ENCODE peak calls at places on chromosomes 4 and X, in eight cellular contexts. One of them, this sample, is unnamed.

GRCh38 chr4:151324449-151325319 is 721 bp downstream of the SH3D19 start:
- DNase-seq in ovary: peak; percentile 53
- DNase-seq in hepatocyte: peak; percentile 89
- DNase-seq in mammary epithelial cell: peak; percentile 60
- DNase-seq in suprapubic skin: peak; percentile 71
- DNase-seq in fibroblast of lung: peak; percentile 75
- DNase-seq in endodermal cell: peak; percentile 90
- DNase-seq in cardiac muscle cell: peak; percentile 68
- DNase-seq in this sample: peak; percentile 65

GRCh38 chr4:104983615-104984179 is 163.0 kb upstream of the TET2 start:
- DNase-seq in endodermal cell: no peak
- DNase-seq in fibroblast of lung: no peak
- DNase-seq in ovary: no peak
- DNase-seq in mammary epithelial cell: peak; percentile 80
- DNase-seq in suprapubic skin: no peak
- DNase-seq in cardiac muscle cell: no peak
- DNase-seq in hepatocyte: no peak
- DNase-seq in this sample: no peak

GRCh38 chr4:169164669-169165415 is 105.9 kb downstream of the SH3RF1 start:
- DNase-seq in suprapubic skin: no peak
- DNase-seq in ovary: no peak
- DNase-seq in hepatocyte: no peak
- DNase-seq in mammary epithelial cell: no peak
- DNase-seq in fibroblast of lung: peak; percentile 72
- DNase-seq in endodermal cell: no peak
- DNase-seq in cardiac muscle cell: no peak
- DNase-seq in this sample: no peak

GRCh38 chr4:181525641-181526040 is 717.6 kb upstream of the TENM3 start:
- DNase-seq in mammary epithelial cell: no peak
- DNase-seq in fibroblast of lung: no peak
- DNase-seq in suprapubic skin: no peak
- DNase-seq in cardiac muscle cell: peak; percentile 7
- DNase-seq in endodermal cell: no peak
- DNase-seq in hepatocyte: no peak
- DNase-seq in ovary: no peak
- DNase-seq in this sample: no peak

GRCh38 chr4:151785484-151786157 is 24.8 kb upstream of the GATB start:
- DNase-seq in ovary: no peak
- DNase-seq in hepatocyte: no peak
- DNase-seq in suprapubic skin: no peak
- DNase-seq in fibroblast of lung: no peak
- DNase-seq in endodermal cell: no peak
- DNase-seq in cardiac muscle cell: no peak
- DNase-seq in mammary epithelial cell: no peak
- DNase-seq in this sample: no peak

GRCh38 chrX:25015486-25016360 is at the start of gene ARX:
- DNase-seq in fibroblast of lung: peak; percentile 53
- DNase-seq in suprapubic skin: no peak
- DNase-seq in endodermal cell: peak; percentile 96
- DNase-seq in mammary epithelial cell: peak; percentile 68
- DNase-seq in hepatocyte: peak; percentile 86
- DNase-seq in cardiac muscle cell: peak; percentile 96
- DNase-seq in ovary: peak; percentile 88
- DNase-seq in this sample: peak; percentile 69

GRCh38 chr4:120733968-120734367 is 188.6 kb downstream of the PRDM5 start:
- DNase-seq in ovary: no peak
- DNase-seq in hepatocyte: no peak
- DNase-seq in cardiac muscle cell: no peak
- DNase-seq in fibroblast of lung: no peak
- DNase-seq in suprapubic skin: no peak
- DNase-seq in endodermal cell: no peak
- DNase-seq in mammary epithelial cell: no peak
- DNase-seq in this sample: no peak

GRCh38 chr4:42588909-42589308 is 68.0 kb downstream of the ATP8A1 start:
- DNase-seq in suprapubic skin: no peak
- DNase-seq in endodermal cell: no peak
- DNase-seq in fibroblast of lung: no peak
- DNase-seq in hepatocyte: no peak
- DNase-seq in ovary: no peak
- DNase-seq in cardiac muscle cell: no peak
- DNase-seq in mammary epithelial cell: no peak
- DNase-seq in this sample: no peak

GRCh38 chrX:39260965-39261364 is 459.7 kb downstream of the MID1IP1 start:
- DNase-seq in cardiac muscle cell: no peak
- DNase-seq in endodermal cell: no peak
- DNase-seq in hepatocyte: no peak
- DNase-seq in mammary epithelial cell: peak; percentile 52
- DNase-seq in suprapubic skin: no peak
- DNase-seq in ovary: no peak
- DNase-seq in fibroblast of lung: peak; percentile 59
- DNase-seq in this sample: no peak

GRCh38 chr4:118348886-118349285 is 3.9 kb downstream of the PRSS12 start:
- DNase-seq in fibroblast of lung: no peak
- DNase-seq in mammary epithelial cell: peak; percentile 39
- DNase-seq in cardiac muscle cell: no peak
- DNase-seq in suprapubic skin: no peak
- DNase-seq in hepatocyte: peak; percentile 17
- DNase-seq in ovary: no peak
- DNase-seq in endodermal cell: no peak
- DNase-seq in this sample: no peak

GRCh38 chrX:9293051-9293496 is 171.8 kb upstream of the TBL1X start:
- DNase-seq in mammary epithelial cell: no peak
- DNase-seq in suprapubic skin: no peak
- DNase-seq in hepatocyte: no peak
- DNase-seq in fibroblast of lung: no peak
- DNase-seq in endodermal cell: peak; percentile 78
- DNase-seq in cardiac muscle cell: peak; percentile 22
- DNase-seq in ovary: no peak
- DNase-seq in this sample: no peak

GRCh38 chr4:113919611-113920010 is 59.8 kb downstream of the ARSJ start:
- DNase-seq in mammary epithelial cell: peak; percentile 57
- DNase-seq in cardiac muscle cell: no peak
- DNase-seq in fibroblast of lung: peak; percentile 74
- DNase-seq in endodermal cell: no peak
- DNase-seq in ovary: no peak
- DNase-seq in suprapubic skin: no peak
- DNase-seq in hepatocyte: no peak
- DNase-seq in this sample: no peak

GRCh38 chr4:158046345-158046744 is 126.5 kb downstream of the GASK1B start:
- DNase-seq in mammary epithelial cell: no peak
- DNase-seq in suprapubic skin: no peak
- DNase-seq in endodermal cell: no peak
- DNase-seq in fibroblast of lung: peak; percentile 39
- DNase-seq in hepatocyte: no peak
- DNase-seq in ovary: no peak
- DNase-seq in cardiac muscle cell: no peak
- DNase-seq in this sample: no peak

GRCh38 chrX:72347366-72347765 is 41.7 kb upstream of the CITED1 start:
- DNase-seq in fibroblast of lung: no peak
- DNase-seq in cardiac muscle cell: no peak
- DNase-seq in hepatocyte: no peak
- DNase-seq in mammary epithelial cell: no peak
- DNase-seq in suprapubic skin: no peak
- DNase-seq in endodermal cell: no peak
- DNase-seq in ovary: no peak
- DNase-seq in this sample: no peak

GRCh38 chr4:2226261-2226660 is 15.7 kb downstream of the HAUS3 start:
- DNase-seq in hepatocyte: no peak
- DNase-seq in cardiac muscle cell: no peak
- DNase-seq in suprapubic skin: no peak
- DNase-seq in endodermal cell: no peak
- DNase-seq in fibroblast of lung: no peak
- DNase-seq in mammary epithelial cell: no peak
- DNase-seq in ovary: no peak
- DNase-seq in this sample: no peak

GRCh38 chrX:149908727-149909126 is 20.6 kb upstream of the HSFX4 start:
- DNase-seq in hepatocyte: no peak
- DNase-seq in ovary: no peak
- DNase-seq in cardiac muscle cell: no peak
- DNase-seq in fibroblast of lung: no peak
- DNase-seq in endodermal cell: no peak
- DNase-seq in suprapubic skin: no peak
- DNase-seq in mammary epithelial cell: no peak
- DNase-seq in this sample: no peak

GRCh38 chr4:150943831-150944230 is 71.3 kb downstream of the LRBA start:
- DNase-seq in ovary: no peak
- DNase-seq in suprapubic skin: no peak
- DNase-seq in hepatocyte: no peak
- DNase-seq in fibroblast of lung: no peak
- DNase-seq in endodermal cell: no peak
- DNase-seq in cardiac muscle cell: no peak
- DNase-seq in mammary epithelial cell: no peak
- DNase-seq in this sample: no peak

GRCh38 chr4:119040261-119040660 is 95.4 kb upstream of the MYOZ2 start:
- DNase-seq in hepatocyte: no peak
- DNase-seq in mammary epithelial cell: no peak
- DNase-seq in cardiac muscle cell: no peak
- DNase-seq in suprapubic skin: no peak
- DNase-seq in ovary: no peak
- DNase-seq in fibroblast of lung: peak; percentile 36
- DNase-seq in endodermal cell: no peak
- DNase-seq in this sample: no peak

DNA sequence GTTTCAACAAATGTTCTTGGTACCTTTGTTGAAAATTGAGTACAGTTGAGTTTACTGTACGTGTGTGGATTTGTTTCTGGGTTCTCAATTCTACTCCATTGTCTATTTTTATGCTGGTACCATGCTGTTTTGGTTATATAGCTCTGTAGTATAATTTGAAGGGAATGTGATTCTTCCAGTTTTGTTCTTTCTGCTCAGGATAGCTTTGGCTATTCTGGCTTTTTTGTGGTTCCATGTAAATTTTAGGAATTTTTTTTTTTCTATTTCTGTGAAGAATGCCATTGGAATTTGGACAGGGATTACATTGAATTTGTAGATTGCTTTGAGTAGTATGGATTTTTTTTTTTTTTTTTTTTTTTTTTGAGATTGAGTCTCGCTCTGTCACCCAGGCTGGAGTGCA is 373.4 kb downstream of the IL15 start:
- DNase-seq in hepatocyte: no peak
- DNase-seq in cardiac muscle cell: no peak
- DNase-seq in ovary: no peak
- DNase-seq in endodermal cell: no peak
- DNase-seq in fibroblast of lung: no peak
- DNase-seq in suprapubic skin: no peak
- DNase-seq in mammary epithelial cell: no peak
- DNase-seq in this sample: no peak
- H3K9me3 ChIP-seq in hepatocyte: no peaks in the 10 kb centered on the region
- H3K9me3 ChIP-seq in cardiac muscle cell: no peaks in the 10 kb centered on the region
- H3K9me3 ChIP-seq in ovary: no peaks in the 10 kb centered on the region
- H3K9me3 ChIP-seq in endodermal cell: peaks cover 4% of the 10 kb centered on the region
- H3K9me3 ChIP-seq in fibroblast of lung: no peaks in the 10 kb centered on the region
- H3K9me3 ChIP-seq in suprapubic skin: peaks cover 3% of the 10 kb centered on the region
- H3K9me3 ChIP-seq in mammary epithelial cell: no peaks in the 10 kb centered on the region
- H3K9me3 ChIP-seq in this sample: peaks cover 4% of the 10 kb centered on the region

DNA sequence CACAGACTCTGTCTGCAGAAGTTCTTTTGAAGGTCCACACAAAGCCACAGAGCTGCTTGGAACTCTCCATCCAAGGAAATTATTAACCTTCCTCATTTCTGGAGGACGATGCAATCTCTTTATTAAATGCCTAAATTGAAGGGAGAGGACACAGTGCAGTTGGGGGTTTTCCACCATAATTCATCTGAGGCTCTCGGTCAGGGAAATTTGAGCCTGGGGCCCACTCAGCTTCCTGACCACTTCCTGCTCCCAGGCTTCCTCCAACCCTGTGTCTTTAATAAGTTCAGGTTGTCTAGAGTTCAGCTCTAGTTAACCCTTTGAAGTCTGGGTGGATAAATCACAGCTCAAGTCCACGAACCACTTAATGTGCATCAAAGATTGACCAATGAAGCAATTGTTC is 58.5 kb downstream of the PRPS1 start:
- DNase-seq in mammary epithelial cell: peak; percentile 21
- DNase-seq in hepatocyte: no peak
- DNase-seq in fibroblast of lung: peak; percentile 38
- DNase-seq in cardiac muscle cell: no peak
- DNase-seq in endodermal cell: peak; percentile 6
- DNase-seq in suprapubic skin: peak; percentile 36
- DNase-seq in ovary: peak; percentile 1
- DNase-seq in this sample: no peak
- H3K27ac ChIP-seq in mammary epithelial cell: no peak overlapping the region
- H3K27ac ChIP-seq in hepatocyte: no peak overlapping the region
- H3K27ac ChIP-seq in fibroblast of lung: no peak overlapping the region
- H3K27ac ChIP-seq in cardiac muscle cell: no peak overlapping the region
- H3K27ac ChIP-seq in endodermal cell: no peak overlapping the region
- H3K27ac ChIP-seq in suprapubic skin: no peak overlapping the region
- H3K27ac ChIP-seq in ovary: no peak overlapping the region
- H3K27ac ChIP-seq in this sample: peak overlapping the region; percentile 69

GRCh38 chr4:144967161-144967560 is 130.8 kb downstream of the ANAPC10 start:
- DNase-seq in ovary: no peak
- DNase-seq in mammary epithelial cell: peak; percentile 85
- DNase-seq in endodermal cell: no peak
- DNase-seq in suprapubic skin: no peak
- DNase-seq in fibroblast of lung: no peak
- DNase-seq in hepatocyte: no peak
- DNase-seq in cardiac muscle cell: no peak
- DNase-seq in this sample: no peak

DNA sequence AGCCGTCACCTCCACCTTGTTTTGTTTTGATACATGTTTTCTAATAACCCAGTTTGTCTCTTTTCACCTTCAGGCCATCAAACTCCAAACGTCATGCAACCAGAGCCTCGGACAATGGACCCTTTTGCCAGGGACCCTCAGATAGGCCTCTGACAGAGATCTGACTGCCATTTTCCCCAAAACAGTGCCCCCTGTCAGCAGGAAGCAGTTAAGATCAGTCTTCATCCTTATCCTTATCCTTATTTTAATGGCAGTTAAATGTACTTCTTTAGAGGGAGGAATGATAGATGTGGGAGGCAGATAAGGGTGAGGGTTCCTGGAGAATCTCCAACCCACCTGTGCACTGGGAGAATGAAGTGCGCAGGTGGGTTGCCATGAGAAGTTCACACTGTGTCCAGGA is 135.7 kb downstream of the ANAPC10 start:
- DNase-seq in fibroblast of lung: no peak
- DNase-seq in cardiac muscle cell: no peak
- DNase-seq in endodermal cell: peak; percentile 47
- DNase-seq in mammary epithelial cell: no peak
- DNase-seq in hepatocyte: no peak
- DNase-seq in ovary: no peak
- DNase-seq in suprapubic skin: no peak
- DNase-seq in this sample: no peak
- TF ChIP-seq CTCF in fibroblast of lung: no peak
- TF ChIP-seq CTCF in cardiac muscle cell: no peak
- TF ChIP-seq CTCF in endodermal cell: peak; percentile 61
- TF ChIP-seq CTCF in mammary epithelial cell: no peak
- TF ChIP-seq CTCF in hepatocyte: no peak
- TF ChIP-seq CTCF in ovary: no peak
- TF ChIP-seq CTCF in suprapubic skin: no peak
- TF ChIP-seq CTCF in this sample: no peak

GRCh38 chrX:56114437-56114787 is 117.7 kb upstream of the KLF8 start:
- DNase-seq in suprapubic skin: no peak
- DNase-seq in cardiac muscle cell: no peak
- DNase-seq in fibroblast of lung: no peak
- DNase-seq in mammary epithelial cell: no peak
- DNase-seq in hepatocyte: no peak
- DNase-seq in ovary: no peak
- DNase-seq in endodermal cell: no peak
- DNase-seq in this sample: no peak

DNA sequence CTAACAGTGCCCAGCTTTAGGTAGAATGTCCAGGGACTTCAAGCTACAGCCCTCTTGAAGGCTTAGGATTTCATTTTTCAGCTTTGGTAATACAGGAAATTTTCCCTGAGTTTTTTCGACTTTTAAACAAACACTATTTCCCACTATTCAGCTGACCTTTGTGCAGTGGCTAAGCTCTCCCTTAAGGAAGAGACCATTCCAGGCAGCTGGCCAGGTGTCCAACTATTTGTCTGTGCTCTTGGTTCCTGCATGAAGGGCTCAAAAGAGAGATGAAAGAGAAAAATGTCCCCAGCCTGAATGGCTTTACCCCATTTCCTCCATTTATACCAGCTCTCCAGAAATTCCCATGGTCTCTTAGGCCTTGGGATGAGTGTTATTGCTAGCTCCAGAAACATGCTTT is 111.9 kb upstream of the KLF8 start:
- DNase-seq in cardiac muscle cell: no peak
- DNase-seq in ovary: no peak
- DNase-seq in endodermal cell: no peak
- DNase-seq in mammary epithelial cell: no peak
- DNase-seq in suprapubic skin: no peak
- DNase-seq in hepatocyte: no peak
- DNase-seq in fibroblast of lung: no peak
- DNase-seq in this sample: no peak
- H3K9me3 ChIP-seq in cardiac muscle cell: no peaks in the 10 kb centered on the region
- H3K9me3 ChIP-seq in ovary: no peaks in the 10 kb centered on the region
- H3K9me3 ChIP-seq in endodermal cell: no peaks in the 10 kb centered on the region
- H3K9me3 ChIP-seq in mammary epithelial cell: no peaks in the 10 kb centered on the region
- H3K9me3 ChIP-seq in suprapubic skin: no peaks in the 10 kb centered on the region
- H3K9me3 ChIP-seq in hepatocyte: no peaks in the 10 kb centered on the region
- H3K9me3 ChIP-seq in fibroblast of lung: no peaks in the 10 kb centered on the region
- H3K9me3 ChIP-seq in this sample: no peaks in the 10 kb centered on the region

This sample was measured in RWPE2.